ENCODE peak calls at places on chromosome 4, in five cellular contexts. U, D, M, E and H are unnamed samples.

GRCh38 chr4:125072269-125072668 is 242.5 kb upstream of the FAT4 start:
- DNase-seq in U (no peak), D (no peak), M (no peak), E (no peak), H (no peak)

GRCh38 chr4:76011018-76011670 is 3.8 kb upstream of the CXCL9 start:
- DNase-seq in U (no peak), D (no peak), M (no peak), E (no peak), H (no peak)

GRCh38 chr4:75968084-75968483 is 22.7 kb downstream of the SDAD1 start:
- DNase-seq in U (no peak), D (no peak), M (no peak), E (no peak), H (no peak)

GRCh38 chr4:123017636-123018390 is 95.4 kb upstream of the NUDT6 start:
- DNase-seq in U (no peak), D (no peak), M (no peak), E (no peak), H (no peak)

GRCh38 chr4:52945982-52946381 is 83.9 kb downstream of the RASL11B start:
- DNase-seq in U (no peak), D (no peak), M (no peak), E (no peak), H (no peak)

GRCh38 chr4:113646456-113646809 is 115.1 kb downstream of the CAMK2D start:
- DNase-seq in U (peak), D (no peak), M (no peak), E (no peak), H (no peak)

GRCh38 chr4:29717658-29718057 is 1002.5 kb upstream of the PCDH7 start:
- DNase-seq in U (no peak), D (no peak), M (no peak), E (no peak), H (no peak)

GRCh38 chr4:138761638-138762205 is 253.9 kb upstream of the NOCT start:
- DNase-seq in U (no peak), D (no peak), M (no peak), E (no peak), H (no peak)

GRCh38 chr4:69066945-69067344 is 29.3 kb upstream of the UGT2B7 start:
- DNase-seq in U (no peak), D (no peak), M (no peak), E (no peak), H (no peak)

GRCh38 chr4:48909697-48910096 is 3.1 kb upstream of the OCIAD2 start:
- DNase-seq in U (no peak), D (no peak), M (peak), E (no peak), H (no peak)

GRCh38 chr4:80610845-80611244 is 275.3 kb downstream of the CFAP299 start:
- DNase-seq in U (no peak), D (no peak), M (no peak), E (peak), H (peak)

GRCh38 chr4:166972071-166972470 is 262.2 kb downstream of the SPOCK3 start:
- DNase-seq in U (no peak), D (no peak), M (no peak), E (no peak), H (no peak)

GRCh38 chr4:99390060-99390459 is 37.5 kb upstream of the ADH1C start:
- DNase-seq in U (no peak), D (no peak), M (no peak), E (no peak), H (no peak)

GRCh38 chr4:124459922-124460301 is 252.6 kb downstream of the ANKRD50 start:
- DNase-seq in U (no peak), D (no peak), M (no peak), E (no peak), H (no peak)

GRCh38 chr4:28654618-28655017 is 1794.0 kb downstream of the STIM2 start:
- DNase-seq in U (no peak), D (no peak), M (no peak), E (no peak), H (no peak)

GRCh38 chr4:47733506-47733905 is 104.4 kb downstream of the CORIN start:
- DNase-seq in U (no peak), D (no peak), M (no peak), E (no peak), H (no peak)

GRCh38 chr4:52250124-52250523 is 199.0 kb downstream of the SPATA18 start:
- DNase-seq in U (no peak), D (peak), M (no peak), E (no peak), H (no peak)

GRCh38 chr4:1520145-1520661 is 114.0 kb upstream of the NKX1-1 start:
- DNase-seq in U (peak), D (no peak), M (no peak), E (no peak), H (no peak)

GRCh38 chr4:155667538-155668511 is 1.2 kb downstream of the GUCY1A1 start:
- DNase-seq in U (peak), D (peak), M (no peak), E (peak), H (no peak)

GRCh38 chr4:120049732-120050494 is 16.7 kb downstream of the MAD2L1 start:
- DNase-seq in U (no peak), D (peak), M (peak), E (peak), H (peak)

GRCh38 chr4:166065324-166065723 is 192.3 kb downstream of the TLL1 start:
- DNase-seq in U (no peak), D (no peak), M (no peak), E (no peak), H (no peak)

GRCh38 chr4:75715105-75715799 is 9.1 kb upstream of the USO1 start:
- DNase-seq in U (no peak), D (peak), M (no peak), E (no peak), H (no peak)

GRCh38 chr4:125432078-125432477 is 117.3 kb downstream of the FAT4 start:
- DNase-seq in U (no peak), D (no peak), M (no peak), E (no peak), H (no peak)

GRCh38 chr4:15893967-15894366 is 44.6 kb downstream of the FGFBP1 start:
- DNase-seq in U (no peak), D (no peak), M (no peak), E (no peak), H (no peak)

GRCh38 chr4:122278976-122279375 is 99.8 kb upstream of the ADAD1 start:
- DNase-seq in U (no peak), D (no peak), M (no peak), E (no peak), H (no peak)

GRCh38 chr4:164442167-164442566 is 311.8 kb upstream of the SMIM31 start:
- DNase-seq in U (no peak), D (no peak), M (no peak), E (no peak), H (no peak)

GRCh38 chr4:114364857-114365256 is 233.8 kb upstream of the UGT8 start:
- DNase-seq in U (no peak), D (no peak), M (no peak), E (no peak), H (no peak)

GRCh38 chr4:162274354-162274753 is 110.6 kb upstream of the FSTL5 start:
- DNase-seq in U (no peak), D (no peak), M (no peak), E (peak), H (no peak)

GRCh38 chr4:72858328-72858727 is 211.2 kb downstream of the COX18 start:
- DNase-seq in U (no peak), D (no peak), M (no peak), E (no peak), H (no peak)

GRCh38 chr4:73868206-73869129 is 725 bp upstream of the CXCL1 start:
- DNase-seq in U (no peak), D (no peak), M (no peak), E (no peak), H (no peak)

GRCh38 chr4:77581724-77582123 is 23.9 kb upstream of the CXCL13 start:
- DNase-seq in U (no peak), D (no peak), M (no peak), E (no peak), H (no peak)

DNA sequence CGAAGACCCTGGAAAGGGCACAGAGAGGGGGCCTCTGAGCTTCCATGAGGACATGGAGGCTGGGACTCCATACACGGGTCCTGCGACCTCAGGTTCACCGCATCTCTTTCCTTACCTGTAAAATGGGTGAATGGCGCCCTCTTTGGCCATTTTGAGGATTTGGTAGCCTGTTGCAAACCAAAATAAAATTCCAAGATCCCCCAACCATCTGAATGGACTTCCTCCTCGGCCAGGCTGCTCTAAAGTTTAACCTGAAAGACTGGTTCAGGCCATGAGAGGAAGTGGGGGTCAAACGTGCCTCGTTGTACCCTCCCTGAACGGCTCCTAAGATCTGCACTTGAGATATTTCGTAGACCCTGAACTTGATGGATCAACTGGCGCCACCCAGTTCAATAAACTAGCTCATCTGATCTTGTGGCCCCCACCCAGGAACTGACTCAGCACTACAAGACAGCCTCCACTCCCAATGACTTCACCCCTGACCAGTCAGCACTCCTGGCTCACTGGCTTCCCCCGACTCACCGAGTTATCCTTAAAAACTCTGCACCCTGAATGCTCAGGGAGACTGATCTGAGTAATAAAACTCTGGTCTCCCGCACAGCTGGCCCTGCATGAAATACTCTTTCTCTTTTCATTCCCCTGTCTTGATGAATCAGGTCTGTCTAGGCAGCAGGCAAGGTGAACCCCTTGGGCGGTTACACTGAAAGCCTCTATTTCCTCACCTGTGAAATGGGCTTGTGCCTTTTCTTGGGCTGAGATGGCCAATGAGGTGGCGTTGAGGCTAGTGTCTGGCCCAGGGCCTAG is 32.9 kb upstream of the GPR78 start:
- DNase-seq in U (no peak), D (peak), M (no peak), E (peak), H (no peak)
- TF ChIP-seq CTCF in U (no peak), D (peak), M (no peak), E (peak), H (no peak)

GRCh38 chr4:26235500-26235899 is 85.3 kb upstream of the RBPJ start:
- DNase-seq in U (peak), D (peak), M (no peak), E (no peak), H (no peak)
- TF ChIP-seq CTCF in U (no peak), D (no peak), M (no peak), E (no peak), H (no peak)

DNA sequence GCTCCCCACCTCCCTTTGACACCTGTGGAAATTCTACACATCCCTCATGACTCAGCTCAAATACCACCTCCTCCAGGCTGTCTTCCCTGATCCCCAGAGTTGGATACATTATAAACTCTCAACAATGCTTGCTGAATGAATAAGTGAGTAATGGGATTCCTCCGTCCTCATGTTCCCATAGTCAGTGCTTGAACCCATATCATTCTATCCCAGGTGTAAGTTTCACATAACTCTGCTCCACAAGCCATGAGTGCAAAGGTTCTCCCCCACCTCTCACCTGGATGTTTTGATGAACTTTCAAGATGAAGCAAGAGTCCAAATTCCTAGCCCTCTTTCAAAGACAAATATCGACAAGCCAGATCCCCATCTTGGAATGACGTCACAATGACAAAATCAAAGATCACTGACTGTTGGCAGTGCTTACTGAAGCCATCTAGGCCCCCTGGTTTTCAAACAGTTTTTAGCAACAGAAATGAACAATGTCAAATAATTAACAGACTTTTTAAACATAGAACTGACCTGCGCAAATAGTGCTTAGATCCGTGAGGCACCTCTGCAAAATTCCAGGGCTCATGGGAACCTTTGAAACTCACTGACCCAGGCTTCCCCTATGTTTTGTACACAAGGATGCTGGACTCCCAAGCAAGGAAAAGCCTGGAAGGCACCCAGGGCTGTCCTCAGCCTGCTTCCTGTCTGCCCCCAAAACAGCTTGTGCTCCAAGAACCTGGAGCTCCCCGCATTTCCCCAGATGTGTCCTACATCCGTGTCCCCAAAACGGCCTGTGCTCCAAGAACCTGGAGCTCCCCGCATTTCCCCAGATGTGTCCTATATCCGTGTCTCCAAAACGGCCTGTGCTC is 4.0 kb downstream of the SLC2A9 start:
- DNase-seq in U (no peak), D (no peak), M (no peak), E (no peak), H (no peak)
- TF ChIP-seq CTCF in U (no peak), D (no peak), M (no peak), E (no peak), H (no peak)

GRCh38 chr4:168631241-168632151 is 134.6 kb downstream of the PALLD start:
- DNase-seq in U (peak), D (peak), M (no peak), E (no peak), H (no peak)
- TF ChIP-seq CTCF in U (no peak), D (no peak), M (no peak), E (no peak), H (no peak)